ENCODE peak calls at places on chromosomes 4 and X, in four cellular contexts. E is GM12878, R is HepG2, O is K562. Y is an unnamed sample.

GRCh38 chr4:5704276-5704675 is 4.1 kb downstream of the EVC2 start:
- DNase-seq in E (no peak), R (no peak), O (no peak), Y (no peak)

GRCh38 chrX:149531599-149531998 is 9.2 kb upstream of the EOLA1 start:
- DNase-seq in O (no peak), R (no peak), E (no peak), Y (no peak)

GRCh38 chrX:101931104-101931493 is 728 bp downstream of the ZMAT1 start:
- DNase-seq in E (no peak), O (no peak), R (no peak), Y (no peak)

GRCh38 chr4:168690199-168690598 is 193.3 kb downstream of the PALLD start:
- DNase-seq in R (no peak), E (no peak), O (no peak), Y (no peak)

GRCh38 chr4:56042225-56042624 is 93.5 kb downstream of the CEP135 start:
- DNase-seq in R (no peak), O (no peak), E (no peak), Y (no peak)

GRCh38 chr4:98908182-98908581 is 20.8 kb downstream of the EIF4E start:
- DNase-seq in O (no peak), E (no peak), R (no peak), Y (no peak)

GRCh38 chr4:169999923-170000322 is 26.3 kb downstream of the MFAP3L start:
- DNase-seq in O (no peak), R (no peak), E (no peak), Y (no peak)

GRCh38 chrX:43474321-43474720 is 181.8 kb upstream of the MAOA start:
- DNase-seq in R (no peak), O (no peak), E (no peak), Y (no peak)

GRCh38 chrX:40539214-40540142 is 41.3 kb upstream of the ATP6AP2 start:
- DNase-seq in E (peak; percentile 56), O (peak; percentile 80), R (no peak), Y (peak; percentile 70)

GRCh38 chr4:8746523-8747466 is 124.8 kb downstream of the HMX1 start:
- DNase-seq in R (no peak), E (no peak), O (no peak), Y (no peak)

GRCh38 chr4:48332661-48333060 is 8.7 kb upstream of the SLAIN2 start:
- DNase-seq in O (no peak), E (no peak), R (no peak), Y (no peak)

GRCh38 chr4:169315530-169316306 is 45.0 kb upstream of the SH3RF1 start:
- DNase-seq in E (no peak), O (no peak), R (no peak), Y (no peak)

GRCh38 chr4:168637872-168638756 is 141.3 kb downstream of the PALLD start:
- DNase-seq in R (no peak), E (no peak), O (no peak), Y (no peak)

GRCh38 chr4:49032440-49033161 is 46.5 kb downstream of the CWH43 start:
- DNase-seq in E (no peak), O (peak; percentile 65), R (peak; percentile 31), Y (no peak)

GRCh38 chr4:146521543-146522097 is at the start of gene SLC10A7:
- DNase-seq in E (peak; percentile 33), R (peak; percentile 58), O (peak; percentile 87), Y (peak; percentile 31)

GRCh38 chrX:129525162-129525561 is 1.9 kb upstream of the SMARCA1 start:
- DNase-seq in O (no peak), R (peak; percentile 89), E (no peak), Y (no peak)

GRCh38 chrX:129524250-129524850 is 1.1 kb upstream of the SMARCA1 start:
- DNase-seq in E (no peak), R (peak; percentile 47), O (no peak), Y (no peak)

GRCh38 chrX:129520151-129520550 is 3.1 kb downstream of the SMARCA1 start:
- DNase-seq in O (no peak), E (no peak), R (peak; percentile 54), Y (no peak)

GRCh38 chrX:129523076-129524055 is at the start of gene SMARCA1:
- DNase-seq in O (no peak), E (no peak), R (peak; percentile 65), Y (peak; percentile 58)

GRCh38 chrX:129522184-129523059 is 868 bp downstream of the SMARCA1 start:
- DNase-seq in R (peak; percentile 64), O (peak; percentile 62), E (no peak), Y (peak; percentile 53)
- TF ChIP-seq KDM1A in R (no peak), O (no peak), E (no peak), Y (no peak)

GRCh38 chr4:124083706-124084105 is 628.8 kb downstream of the ANKRD50 start:
- DNase-seq in E (no peak), R (no peak), O (no peak), Y (no peak)

DNA sequence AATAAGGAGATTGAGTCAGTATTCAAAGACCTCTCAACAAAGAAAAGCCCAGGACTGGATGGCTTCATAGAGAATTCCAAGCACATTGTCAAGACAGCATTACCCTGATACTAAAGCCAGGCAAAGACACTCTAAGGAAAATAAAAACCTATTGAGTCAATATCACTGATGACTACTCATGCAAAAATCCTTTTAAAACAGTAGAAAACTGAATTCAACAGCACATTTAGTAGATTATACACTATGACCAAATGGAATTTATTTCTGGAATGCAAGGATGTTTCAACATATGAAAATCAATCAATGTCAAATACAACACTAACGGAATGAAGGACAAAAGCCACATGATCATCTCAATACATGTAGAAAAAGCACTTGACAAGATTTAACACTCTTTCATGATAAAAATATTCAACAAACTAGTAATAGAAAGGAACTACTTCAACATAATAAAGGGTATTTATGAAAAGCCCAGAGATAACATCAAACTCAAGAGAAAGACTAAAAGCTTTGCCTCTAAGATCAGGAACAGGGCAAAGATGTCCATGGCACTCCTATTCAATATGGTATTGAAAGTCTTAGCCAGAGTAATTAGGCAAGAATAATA is 633.3 kb downstream of the ANKRD50 start:
- DNase-seq in E (no peak), O (no peak), R (no peak), Y (no peak)
- TF ChIP-seq CREB1 in E (no peak), O (no peak), R (no peak), Y (no peak)

DNA sequence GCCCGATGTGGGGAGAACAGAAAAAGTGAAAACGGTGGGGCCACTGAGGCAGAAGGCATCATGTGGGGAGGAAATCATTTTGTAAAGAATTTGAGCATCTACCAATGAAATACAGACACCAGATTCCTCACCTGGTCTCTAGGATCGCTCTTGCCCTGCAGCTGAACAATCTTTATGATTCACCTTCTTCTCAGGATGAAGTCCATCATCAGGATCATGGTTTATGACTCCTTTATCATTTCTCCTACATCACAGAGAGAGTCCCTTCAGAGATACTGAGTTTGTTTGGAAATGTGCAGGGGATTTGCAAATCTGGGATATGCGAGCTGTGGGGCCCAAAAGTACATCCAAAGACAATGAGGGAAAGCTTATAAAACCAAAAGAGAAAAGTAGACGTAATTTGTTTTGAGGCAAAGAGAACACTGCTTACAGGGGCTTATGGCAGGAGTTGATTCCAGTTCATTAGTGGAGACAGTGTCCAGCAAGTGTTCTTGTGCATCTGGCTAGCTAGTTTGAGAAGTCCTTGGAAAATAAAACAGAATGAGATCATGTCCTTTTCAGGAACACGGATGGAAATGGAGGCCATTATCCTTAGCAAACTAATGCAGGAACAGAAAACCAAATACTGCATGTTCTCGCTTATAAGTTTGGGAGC is 15.3 kb upstream of the ANXA5 start:
- DNase-seq in O (no peak), E (no peak), R (no peak), Y (no peak)
- TF ChIP-seq KDM1A in O (no peak), E (no peak), R (no peak), Y (peak; percentile 54)

DNA sequence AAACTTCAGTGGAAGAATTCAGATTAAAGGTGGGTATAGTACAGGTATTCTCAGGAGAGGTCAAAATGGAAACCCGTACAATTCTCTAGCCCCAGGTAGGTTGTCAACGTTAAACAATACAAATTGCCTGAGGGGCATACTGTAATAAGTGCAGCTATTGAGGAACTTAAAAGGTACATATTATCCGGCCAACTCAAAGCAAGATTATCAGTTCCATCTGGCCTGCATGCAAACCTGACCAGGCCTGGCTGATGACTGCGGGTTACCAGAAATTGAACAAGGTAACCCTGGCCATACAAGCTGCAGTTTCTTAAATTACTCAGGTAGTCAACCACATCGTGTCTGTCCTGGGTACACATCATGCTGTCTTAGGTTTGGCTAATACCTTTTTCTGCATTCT is 12.3 kb upstream of the ZNF630 start:
- DNase-seq in E (no peak), R (no peak), O (no peak), Y (no peak)
- TF ChIP-seq CREB1 in E (no peak), R (no peak), O (no peak), Y (no peak)

GRCh38 chr4:140641105-140641555 is 72.4 kb upstream of the UCP1 start:
- DNase-seq in R (peak; percentile 90), E (no peak), O (no peak), Y (no peak)

GRCh38 chr4:140633951-140634350 is 65.2 kb upstream of the UCP1 start:
- DNase-seq in O (no peak), R (no peak), E (no peak), Y (no peak)

GRCh38 chr4:140635606-140636005 is 66.8 kb upstream of the UCP1 start:
- DNase-seq in R (peak; percentile 77), O (no peak), E (no peak), Y (no peak)

GRCh38 chr4:140640150-140640748 is 71.5 kb upstream of the UCP1 start:
- DNase-seq in E (no peak), R (no peak), O (no peak), Y (no peak)

DNA sequence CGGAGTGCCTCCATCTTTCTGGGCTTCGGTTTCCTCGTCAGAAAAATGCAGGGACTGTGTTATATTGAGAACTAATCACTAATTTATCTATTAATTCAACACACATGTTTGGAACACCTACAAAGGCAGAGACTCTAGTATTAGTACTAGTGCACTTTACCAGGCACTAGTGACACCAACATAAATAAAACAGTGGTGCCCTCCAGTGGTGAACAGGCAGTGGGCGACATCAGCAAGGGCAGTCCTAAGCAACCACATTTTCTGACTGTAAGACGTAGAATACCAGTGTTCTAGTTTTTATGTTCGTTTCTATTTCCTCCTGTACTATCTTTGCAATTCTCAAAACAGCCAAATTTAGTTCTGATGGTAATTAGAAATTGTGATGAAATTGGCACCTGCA is 69.1 kb upstream of the UCP1 start:
- DNase-seq in O (peak; percentile 60), E (no peak), R (peak; percentile 59), Y (no peak)
- TF ChIP-seq KDM1A in O (no peak), E (no peak), R (no peak), Y (no peak)

DNA sequence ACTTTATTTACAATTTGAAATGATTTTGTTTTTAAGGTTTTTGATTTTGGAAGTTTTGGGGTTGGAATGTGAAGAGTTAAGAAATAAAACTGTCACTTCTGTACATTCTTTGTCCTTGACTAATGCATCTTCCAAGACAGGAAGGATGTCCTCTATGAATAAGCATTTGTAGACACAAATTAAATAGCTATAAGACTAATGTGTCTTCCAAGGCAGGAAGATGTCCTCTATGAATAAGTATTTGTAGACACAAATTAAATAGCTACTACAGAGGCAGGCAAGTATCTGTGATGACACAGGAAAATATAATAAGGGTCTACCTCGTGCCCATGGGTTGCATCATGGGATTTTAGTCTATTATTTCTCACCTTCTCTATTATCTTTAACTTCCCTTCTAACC is 14.5 kb downstream of the PRSS48 start:
- DNase-seq in E (no peak), O (no peak), R (no peak), Y (no peak)
- TF ChIP-seq CREB1 in E (no peak), O (no peak), R (no peak), Y (no peak)